ENCODE peak calls at places on chromosomes 12 and 14, in six cellular contexts. Y is lower lobe of right lung, Z is IMR-90, R is body of pancreas, D is pancreas, H is small intestine. C is an unnamed sample. For H3K36me3, the result is how much of the 10 kb centered on the place peaks cover.

GRCh38 chr14:105087963-105088811 is 23.0 kb upstream of the GPR132 start:
- DNase-seq in H (no peak), Y (peak), R (peak), Z (peak), D (peak), C (peak)

GRCh38 chr12:5276327-5276880 is 155.5 kb upstream of the NTF3 start:
- DNase-seq in R (no peak), Z (no peak), H (no peak), D (no peak), Y (no peak), C (no peak)

GRCh38 chr12:54019924-54020586 is 8.2 kb upstream of the HOXC6 start:
- DNase-seq in R (no peak), H (no peak), Z (no peak), D (no peak), Y (no peak), C (peak)

GRCh38 chr12:70920891-70921290 is 353 bp upstream of the PTPRR start:
- DNase-seq in Y (no peak), D (no peak), Z (no peak), R (no peak), H (no peak), C (no peak)

GRCh38 chr12:47766496-47767196 is 6.4 kb upstream of the SLC48A1 start:
- DNase-seq in Z (no peak), Y (peak), H (no peak), R (no peak), D (peak), C (no peak)

GRCh38 chr12:53239643-53240258 is 7.7 kb upstream of the RARG start:
- DNase-seq in H (no peak), R (no peak), Y (no peak), Z (no peak), D (no peak), C (no peak)

GRCh38 chr14:72706485-72706884 is 187.4 kb downstream of the DPF3 start:
- DNase-seq in Y (no peak), D (no peak), Z (no peak), R (no peak), H (no peak), C (no peak)

GRCh38 chr14:106606936-106607335 is 1080.6 kb downstream of the TMEM121 start:
- DNase-seq in Y (no peak), R (no peak), D (no peak), Z (no peak), H (no peak), C (no peak)

GRCh38 chr14:72644038-72644437 is 249.9 kb downstream of the DPF3 start:
- DNase-seq in Y (no peak), H (no peak), R (no peak), D (no peak), Z (peak), C (no peak)

GRCh38 chr12:87667378-87667777 is 361.8 kb downstream of the C12orf50 start:
- DNase-seq in H (peak), D (no peak), R (peak), Z (peak), Y (no peak), C (no peak)

GRCh38 chr12:84128117-84128991 is 784.2 kb downstream of the SLC6A15 start:
- DNase-seq in R (no peak), D (peak), Z (no peak), H (no peak), Y (no peak), C (no peak)

GRCh38 chr12:65881348-65881961 is 57.2 kb downstream of the HMGA2 start:
- DNase-seq in Z (peak), R (peak), Y (no peak), D (no peak), H (no peak), C (no peak)

GRCh38 chr14:54398028-54398368 is 1.2 kb downstream of the CDKN3 start:
- DNase-seq in Y (no peak), R (no peak), H (peak), Z (no peak), D (no peak), C (no peak)

GRCh38 chr12:72453079-72453478 is 180.9 kb downstream of the TRHDE start:
- DNase-seq in R (peak), Y (no peak), D (no peak), Z (no peak), H (peak), C (no peak)

GRCh38 chr14:21101802-21102413 is 1.0 kb downstream of the TMEM253 start:
- DNase-seq in Z (no peak), Y (no peak), R (no peak), H (peak), D (no peak), C (no peak)

GRCh38 chr12:80553316-80553715 is 109.3 kb downstream of the PTPRQ start:
- DNase-seq in H (no peak), Y (no peak), R (no peak), D (no peak), Z (peak), C (no peak)

GRCh38 chr14:32473476-32473875 is 144.4 kb downstream of the AKAP6 start:
- DNase-seq in Y (no peak), Z (no peak), H (peak), R (peak), D (no peak), C (peak)

GRCh38 chr14:72906316-72906715 is 12.4 kb upstream of the DPF3 start:
- DNase-seq in Y (no peak), R (no peak), H (no peak), Z (peak), D (no peak), C (no peak)

GRCh38 chr12:79058342-79058741 is 193.8 kb downstream of the SYT1 start:
- DNase-seq in Y (no peak), Z (peak), D (no peak), R (no peak), H (no peak), C (no peak)

GRCh38 chr12:52279683-52280318 is 5.4 kb downstream of the KRT86 start:
- DNase-seq in D (no peak), Y (no peak), Z (peak), R (no peak), H (no peak), C (no peak)

GRCh38 chr14:39946796-39947195 is 514.6 kb upstream of the FBXO33 start:
- DNase-seq in Y (no peak), D (no peak), Z (no peak), R (no peak), H (no peak), C (no peak)

GRCh38 chr12:13094349-13094748 is 9.1 kb downstream of the GSG1 start:
- DNase-seq in R (peak), Y (no peak), H (no peak), Z (peak), D (no peak), C (no peak)
- H3K36me3 ChIP-seq in R (under half), Y (under half), H (under half), Z (under half), D (under half), C (under half)

GRCh38 chr12:13165578-13166120 is 30.9 kb upstream of the EMP1 start:
- DNase-seq in D (no peak), Y (peak), Z (peak), H (peak), R (peak), C (peak)

GRCh38 chr12:13167906-13168305 is 28.6 kb upstream of the EMP1 start:
- DNase-seq in R (no peak), H (no peak), D (no peak), Z (no peak), Y (no peak), C (no peak)

GRCh38 chr12:13169255-13169654 is 27.3 kb upstream of the EMP1 start:
- DNase-seq in R (no peak), H (no peak), Y (no peak), Z (no peak), D (no peak), C (no peak)

GRCh38 chr12:13164859-13165577 is 31.5 kb upstream of the EMP1 start:
- DNase-seq in R (no peak), Y (no peak), Z (no peak), H (no peak), D (no peak), C (no peak)

GRCh38 chr12:13167226-13167625 is 29.3 kb upstream of the EMP1 start:
- DNase-seq in Z (no peak), R (no peak), H (no peak), D (no peak), Y (no peak), C (no peak)
- H3K27ac ChIP-seq in Z (no peak), R (no peak), H (no peak), D (no peak), Y (no peak), C (no peak)

GRCh38 chr14:68877993-68878575 is 85.2 kb upstream of the ZFP36L1 start:
- DNase-seq in Y (no peak), D (no peak), R (no peak), Z (no peak), H (no peak), C (no peak)

GRCh38 chr14:68874746-68875155 is 81.9 kb upstream of the ZFP36L1 start:
- DNase-seq in H (no peak), D (no peak), Y (no peak), R (no peak), Z (no peak), C (no peak)

GRCh38 chr14:68878908-68879307 is 86.0 kb upstream of the ZFP36L1 start:
- DNase-seq in R (no peak), H (no peak), D (no peak), Z (no peak), Y (no peak), C (no peak)

GRCh38 chr14:68879321-68879781 is 86.5 kb upstream of the ZFP36L1 start:
- DNase-seq in R (no peak), Y (no peak), D (no peak), H (peak), Z (no peak), C (no peak)

GRCh38 chr14:68876976-68877375 is 84.1 kb upstream of the ZFP36L1 start:
- DNase-seq in R (no peak), Y (no peak), H (no peak), D (no peak), Z (no peak), C (no peak)
- H3K36me3 ChIP-seq in R (under half), Y (half or more), H (under half), D (under half), Z (half or more), C (under half)

GRCh38 chr12:27462851-27463250 is 16.3 kb downstream of the SMCO2 start:
- DNase-seq in Y (no peak), H (no peak), D (no peak), Z (no peak), R (no peak), C (no peak)
- H3K27ac ChIP-seq in Y (no peak), H (no peak), D (no peak), Z (no peak), R (no peak), C (no peak)

GRCh38 chr12:131981388-131981787 is 31.6 kb downstream of the EP400 start:
- DNase-seq in H (no peak), D (no peak), Z (no peak), R (no peak), Y (no peak), C (no peak)
- H3K36me3 ChIP-seq in H (under half), D (under half), Z (under half), R (under half), Y (half or more), C (under half)

GRCh38 chr12:95131589-95132335 is 58.3 kb upstream of the NR2C1 start:
- DNase-seq in H (no peak), R (no peak), Y (no peak), Z (no peak), D (no peak), C (no peak)

GRCh38 chr12:95129115-95129514 is 55.7 kb upstream of the NR2C1 start:
- DNase-seq in Z (no peak), H (no peak), D (no peak), R (no peak), Y (no peak), C (no peak)

GRCh38 chr12:95124106-95124505 is 50.7 kb upstream of the NR2C1 start:
- DNase-seq in Z (no peak), D (no peak), R (no peak), H (no peak), Y (peak), C (no peak)

GRCh38 chr12:95130096-95130495 is 56.7 kb upstream of the NR2C1 start:
- DNase-seq in Y (no peak), D (no peak), Z (peak), H (no peak), R (no peak), C (no peak)

GRCh38 chr12:95126076-95126475 is 52.7 kb upstream of the NR2C1 start:
- DNase-seq in H (no peak), D (no peak), R (no peak), Z (no peak), Y (no peak), C (no peak)
- H3K27ac ChIP-seq in H (no peak), D (no peak), R (no peak), Z (no peak), Y (no peak), C (no peak)

GRCh38 chr14:90611936-90612335 is 204.3 kb downstream of the TTC7B start:
- DNase-seq in Z (no peak), R (no peak), D (no peak), Y (no peak), H (no peak), C (no peak)
- H3K36me3 ChIP-seq in Z (under half), R (under half), D (under half), Y (under half), H (under half), C (under half)

GRCh38 chr14:103948442-103948841 is 6.1 kb upstream of the RD3L start:
- DNase-seq in Z (no peak), H (no peak), R (no peak), Y (no peak), D (no peak), C (no peak)
- H3K27ac ChIP-seq in Z (no peak), H (no peak), R (no peak), Y (no peak), D (no peak), C (no peak)

C was measured in aorta.